ENCODE peak calls at places on chromosomes 1 and 21, in seven cellular contexts. A is IMR-90, U is brain microvascular endothelial cell, P is H1, K is cardiac muscle cell, O is fibroblast of lung, G is ovary. N is an unnamed sample.
A peak's percentile ranks its signal among the peaks of the same experiment; 100 is the strongest.

GRCh38 chr1:234970371-234970730 is 158.3 kb downstream of the TOMM20 start:
- DNase-seq in U (peak; percentile 88), P (no peak), G (no peak), K (peak; percentile 96), A (peak; percentile 98), O (peak; percentile 99), N (peak; percentile 97)

GRCh38 chr1:85450832-85451231 is 14.1 kb downstream of the DDAH1 start:
- DNase-seq in U (no peak), G (no peak), P (no peak), K (no peak), O (no peak), A (no peak), N (no peak)

GRCh38 chr1:204983121-204983520 is 59.9 kb upstream of the CNTN2 start:
- DNase-seq in P (no peak), G (no peak), U (no peak), A (no peak), O (no peak), K (no peak), N (no peak)

GRCh38 chr1:2353215-2353906 is 38.0 kb downstream of the MORN1 start:
- DNase-seq in K (no peak), O (no peak), P (no peak), G (no peak), U (no peak), A (no peak), N (no peak)

GRCh38 chr1:43267291-43267805 is 2.4 kb upstream of the TMEM125 start:
- DNase-seq in O (peak; percentile 57), P (no peak), A (peak; percentile 84), G (no peak), K (peak; percentile 73), U (peak; percentile 40), N (peak; percentile 51)

GRCh38 chr1:158121604-158122254 is 59.0 kb upstream of the CD1D start:
- DNase-seq in K (peak; percentile 52), A (peak; percentile 46), P (no peak), G (no peak), O (peak; percentile 55), U (peak; percentile 27), N (peak; percentile 37)

GRCh38 chr1:164058192-164058591 is 500.8 kb upstream of the PBX1 start:
- DNase-seq in O (no peak), G (no peak), P (no peak), U (peak; percentile 9), K (no peak), A (no peak), N (no peak)

GRCh38 chr1:25021586-25022215 is 91.6 kb upstream of the RUNX3 start:
- DNase-seq in P (no peak), K (no peak), U (no peak), O (no peak), A (no peak), G (no peak), N (no peak)

GRCh38 chr1:160354388-160354985 is 11.3 kb downstream of the NCSTN start:
- DNase-seq in G (no peak), K (peak; percentile 45), O (peak; percentile 17), U (peak; percentile 18), P (no peak), A (peak; percentile 18), N (peak; percentile 22)

GRCh38 chr1:221303623-221304022 is 424.4 kb downstream of the HLX start:
- DNase-seq in G (no peak), O (no peak), A (no peak), K (no peak), U (no peak), P (no peak), N (no peak)

GRCh38 chr1:65459397-65459768 is 38.9 kb downstream of the LEPR start:
- DNase-seq in O (peak; percentile 42), U (no peak), K (peak; percentile 64), A (peak; percentile 22), G (no peak), P (no peak), N (peak; percentile 39)

GRCh38 chr1:66402194-66402593 is 131.8 kb upstream of the SGIP1 start:
- DNase-seq in U (no peak), K (peak; percentile 69), O (peak; percentile 56), P (no peak), G (peak; percentile 38), A (no peak), N (no peak)

GRCh38 chr21:42218836-42219605 is at the start of gene ABCG1:
- DNase-seq in A (peak; percentile 13), O (no peak), U (no peak), P (no peak), K (peak; percentile 33), G (no peak), N (no peak)

GRCh38 chr21:26949830-26950229 is 17.1 kb downstream of the ADAMTS5 start:
- DNase-seq in O (no peak), A (no peak), P (no peak), G (no peak), K (no peak), U (no peak), N (no peak)

GRCh38 chr1:230849451-230850194 is 18.7 kb downstream of the C1orf198 start:
- DNase-seq in K (peak; percentile 96), P (no peak), O (peak; percentile 93), U (peak; percentile 94), G (peak; percentile 75), A (peak; percentile 95), N (peak; percentile 97)

GRCh38 chr1:92957020-92957734 is 4.1 kb downstream of the DIPK1A start:
- DNase-seq in P (no peak), U (no peak), O (no peak), K (no peak), G (no peak), A (no peak), N (no peak)

GRCh38 chr1:231603598-231604275 is 22.9 kb upstream of the DISC1 start:
- DNase-seq in G (no peak), P (no peak), K (peak; percentile 65), A (peak; percentile 54), O (peak; percentile 68), U (peak; percentile 40), N (peak; percentile 65)

GRCh38 chr1:53660666-53661065 is 78.3 kb downstream of the GLIS1 start:
- DNase-seq in K (no peak), U (no peak), G (no peak), O (no peak), A (no peak), P (no peak), N (no peak)

GRCh38 chr1:43253876-43254275 is 15.9 kb upstream of the TMEM125 start:
- DNase-seq in K (no peak), U (no peak), O (no peak), G (no peak), A (no peak), P (no peak), N (no peak)

GRCh38 chr1:181208967-181209366 is 120.5 kb downstream of the IER5 start:
- DNase-seq in G (no peak), K (no peak), P (no peak), A (no peak), O (no peak), U (no peak), N (no peak)

GRCh38 chr1:236575523-236575922 is 28.8 kb downstream of the HEATR1 start:
- DNase-seq in P (no peak), G (no peak), A (peak; percentile 47), U (no peak), K (peak; percentile 48), O (no peak), N (no peak)

GRCh38 chr1:225653463-225654276 is 747 bp upstream of the ENAH start:
- DNase-seq in K (peak; percentile 79), P (no peak), O (peak; percentile 72), A (peak; percentile 73), U (peak; percentile 80), G (peak; percentile 75), N (peak; percentile 81)

GRCh38 chr1:25561426-25562100 is 18.2 kb downstream of the LDLRAP1 start:
- DNase-seq in A (no peak), O (no peak), U (no peak), G (no peak), K (no peak), P (no peak), N (no peak)

GRCh38 chr1:235275836-235276235 is 52.1 kb downstream of the ARID4B start:
- DNase-seq in U (no peak), K (no peak), A (no peak), P (no peak), O (no peak), G (no peak), N (no peak)

GRCh38 chr1:227542153-227543120 is 20.9 kb upstream of the ZNF678 start:
- DNase-seq in O (peak; percentile 78), P (peak; percentile 56), K (peak; percentile 84), A (peak; percentile 80), U (peak; percentile 39), G (peak; percentile 81), N (peak; percentile 72)
- H3K4me3 ChIP-seq in O (peak overlapping the region; percentile 35), P (peak overlapping the region; percentile 62), K (peak overlapping the region; percentile 35), A (peak overlapping the region; percentile 60), U (peak overlapping the region; percentile 62), G (peak overlapping the region; percentile 66), N (peak overlapping the region; percentile 46)

GRCh38 chr1:207897188-207897587 is 13.7 kb downstream of the CD34 start:
- DNase-seq in U (no peak), O (peak; percentile 44), G (no peak), A (no peak), P (no peak), K (peak; percentile 44), N (peak; percentile 18)
- TF ChIP-seq CTCF in U (peak; percentile 44), O (peak; percentile 37), G (peak; percentile 37), A (peak; percentile 13), P (peak; percentile 29), K (peak; percentile 43), N (peak; percentile 25)

DNA sequence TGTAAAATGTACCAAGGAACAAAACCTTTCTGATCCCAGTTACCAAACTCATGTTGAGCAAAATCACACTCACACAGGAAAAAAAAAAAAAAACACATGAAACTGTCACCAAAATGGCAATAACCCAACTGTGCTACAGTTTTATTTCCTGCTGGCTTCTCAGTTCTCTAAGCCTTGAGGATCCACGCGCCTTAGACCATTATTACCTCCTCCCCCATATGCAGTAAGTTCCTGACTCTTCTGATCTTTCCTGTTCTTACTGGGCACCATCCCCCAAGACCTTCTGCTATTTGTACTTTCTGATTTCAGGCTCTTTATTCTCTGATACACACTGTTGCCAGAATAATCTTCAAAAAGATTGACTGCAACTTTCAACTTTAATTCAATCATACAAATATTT is 79.6 kb downstream of the SLC45A1 start:
- DNase-seq in O (no peak), A (no peak), G (no peak), K (peak; percentile 68), U (peak; percentile 25), P (no peak), N (no peak)
- H3K4me3 ChIP-seq in O (no peak overlapping the region), A (no peak overlapping the region), G (no peak overlapping the region), K (no peak overlapping the region), U (no peak overlapping the region), P (no peak overlapping the region), N (no peak overlapping the region)

GRCh38 chr1:240602189-240602588 is 9.8 kb downstream of the GREM2 start:
- DNase-seq in P (no peak), U (no peak), K (peak; percentile 5), O (peak; percentile 43), A (peak; percentile 35), G (no peak), N (peak; percentile 43)
- TF ChIP-seq CTCF in P (no peak), U (peak; percentile 23), K (peak; percentile 3), O (peak; percentile 17), A (peak; percentile 53), G (no peak), N (no peak)